ENCODE peak calls at places on chromosomes 7 and 10, in six cellular contexts. Y, J, K, F, A and I are unnamed samples.

GRCh38 chr10:83522881-83523386 is 616.4 kb upstream of the GHITM start:
- DNase-seq in Y (no peak), J (no peak), K (peak), F (no peak), A (peak), I (no peak)

GRCh38 chr10:35913628-35914027 is 271.5 kb upstream of the FZD8 start:
- DNase-seq in K (no peak), F (no peak), A (no peak), Y (no peak), J (no peak), I (no peak)

GRCh38 chr7:95471076-95471475 is 14.7 kb upstream of the ASB4 start:
- DNase-seq in F (no peak), Y (no peak), A (no peak), J (no peak), K (no peak), I (no peak)

GRCh38 chr7:108235451-108236061 is 105.4 kb upstream of the LAMB4 start:
- DNase-seq in K (no peak), A (peak), Y (no peak), J (no peak), F (no peak), I (no peak)

GRCh38 chr7:151310578-151310977 is 31.0 kb upstream of the NUB1 start:
- DNase-seq in A (peak), F (peak), Y (no peak), K (no peak), J (no peak), I (peak)

GRCh38 chr7:711093-711966 is 15.2 kb upstream of the DNAAF5 start:
- DNase-seq in F (no peak), A (peak), K (no peak), J (no peak), Y (no peak), I (no peak)

GRCh38 chr7:17663056-17663675 is 277.1 kb downstream of the SNX13 start:
- DNase-seq in F (no peak), J (no peak), Y (no peak), K (no peak), A (peak), I (no peak)

GRCh38 chr10:93461124-93461806 is 20.9 kb downstream of the MYOF start:
- DNase-seq in K (no peak), A (no peak), F (no peak), J (no peak), Y (no peak), I (no peak)

GRCh38 chr7:28161319-28161718 is 19.3 kb downstream of the JAZF1 start:
- DNase-seq in Y (no peak), F (no peak), J (no peak), A (no peak), K (no peak), I (no peak)

GRCh38 chr7:19491821-19492452 is 216.9 kb downstream of the POLR1F start:
- DNase-seq in F (no peak), Y (no peak), A (peak), K (no peak), J (no peak), I (no peak)